ENCODE peak calls at places on chromosomes 2 and 18, in nine cellular contexts. Q is caudate nucleus, G is pons, B is RPMI8226, A is fibroblast of lung, I is glutamatergic neuron, N is colonic mucosa, U is HS-5, F is BJ. M is an unnamed sample.

GRCh38 chr18:79481041-79481790 is 85.5 kb downstream of the NFATC1 start:
- DNase-seq in B (no peak), A (no peak), I (peak), Q (no peak), G (no peak), N (no peak), F (no peak), U (no peak), M (no peak)

GRCh38 chr18:22412502-22412901 is 5.2 kb downstream of the CTAGE1 start:
- DNase-seq in I (no peak), U (no peak), G (no peak), N (no peak), Q (no peak), A (peak), F (no peak), B (no peak), M (no peak)

GRCh38 chr18:10525563-10526210 is at the start of gene NAPG:
- DNase-seq in B (peak), F (peak), U (peak), N (peak), G (peak), A (peak), I (peak), Q (peak), M (peak)

GRCh38 chr2:61357681-61358080 is 113.2 kb downstream of the USP34 start:
- DNase-seq in I (no peak), N (no peak), Q (no peak), B (no peak), F (no peak), U (no peak), G (no peak), A (peak), M (no peak)

GRCh38 chr2:143347901-143348300 is 218.7 kb downstream of the ARHGAP15 start:
- DNase-seq in U (no peak), Q (no peak), I (no peak), A (no peak), G (no peak), F (no peak), B (no peak), N (no peak), M (no peak)

GRCh38 chr2:199019898-199020507 is 437.7 kb downstream of the SATB2 start:
- DNase-seq in G (peak), N (peak), Q (no peak), A (peak), U (peak), F (peak), I (peak), B (peak), M (peak)

GRCh38 chr2:105593221-105593967 is 151.3 kb upstream of the NCK2 start:
- DNase-seq in A (no peak), N (no peak), I (no peak), G (no peak), U (no peak), Q (no peak), B (no peak), F (no peak), M (no peak)

GRCh38 chr18:77049938-77050337 is 82.6 kb downstream of the MBP start:
- DNase-seq in G (no peak), B (no peak), U (no peak), N (no peak), F (no peak), Q (no peak), I (no peak), A (no peak), M (no peak)

GRCh38 chr2:145751634-145752033 is 1231.7 kb upstream of the ZEB2 start:
- DNase-seq in U (no peak), B (no peak), G (peak), F (no peak), Q (no peak), A (peak), N (no peak), I (no peak), M (peak)

GRCh38 chr18:31206064-31206463 is 43.4 kb upstream of the DSC1 start:
- DNase-seq in A (no peak), I (no peak), B (no peak), Q (no peak), U (no peak), G (no peak), F (no peak), N (peak), M (peak)

GRCh38 chr2:10006248-10007147 is 36.9 kb upstream of the KLF11 start:
- DNase-seq in Q (no peak), U (no peak), I (no peak), B (no peak), A (no peak), G (no peak), F (no peak), N (no peak), M (peak)

M was measured in small intestine.